ENCODE peak calls at places on chromosome X, in five cellular contexts. A, H, Z, T and G are unnamed samples.

GRCh38 chrX:11481035-11481434 is 184.7 kb downstream of the ARHGAP6 start:
- DNase-seq in H (no peak), T (no peak), Z (no peak), A (no peak), G (no peak)

GRCh38 chrX:133414399-133415275 is 652 bp downstream of the GPC4 start:
- DNase-seq in Z (no peak), H (no peak), T (no peak), A (peak), G (peak)

GRCh38 chrX:106035064-106035463 is 3.5 kb downstream of the SERPINA7 start:
- DNase-seq in A (no peak), H (peak), T (no peak), Z (no peak), G (no peak)

GRCh38 chrX:69027181-69028005 is 137.9 kb downstream of the PJA1 start:
- DNase-seq in Z (no peak), T (peak), H (peak), A (no peak), G (no peak)

GRCh38 chrX:10326578-10326977 is 169.8 kb downstream of the CLCN4 start:
- DNase-seq in H (peak), T (peak), Z (no peak), A (no peak), G (no peak)

GRCh38 chrX:10884246-10884645 is 226.9 kb upstream of the HCCS start:
- DNase-seq in A (no peak), T (no peak), H (peak), Z (no peak), G (no peak)

GRCh38 chrX:101462892-101463291 is 22.4 kb upstream of the ARMCX4 start:
- DNase-seq in Z (no peak), H (peak), A (no peak), T (peak), G (peak)

GRCh38 chrX:68681443-68681941 is 34.0 kb downstream of the STARD8 start:
- DNase-seq in T (no peak), Z (no peak), A (no peak), H (peak), G (no peak)

GRCh38 chrX:137058339-137059127 is 24.7 kb upstream of the GPR101 start:
- DNase-seq in Z (no peak), T (no peak), A (no peak), H (no peak), G (no peak)

GRCh38 chrX:39896951-39897740 is 200.6 kb downstream of the BCOR start:
- DNase-seq in T (no peak), A (peak), H (peak), Z (no peak), G (no peak)

GRCh38 chrX:97189668-97190067 is 306.0 kb downstream of the RPA4 start:
- DNase-seq in A (no peak), Z (no peak), T (no peak), H (no peak), G (no peak)

GRCh38 chrX:108163333-108164082 is 71.9 kb downstream of the ATG4A start:
- DNase-seq in H (no peak), Z (no peak), A (no peak), T (no peak), G (no peak)

GRCh38 chrX:63275127-63275526 is 76.0 kb downstream of the SPIN4 start:
- DNase-seq in T (peak), Z (no peak), H (peak), A (peak), G (peak)

GRCh38 chrX:102966701-102967100 is 29.6 kb downstream of the RAB40AL start:
- DNase-seq in A (no peak), H (no peak), Z (no peak), T (no peak), G (no peak)

GRCh38 chrX:132463411-132463810 is 25.4 kb downstream of the MBNL3 start:
- DNase-seq in Z (no peak), A (no peak), T (no peak), H (peak), G (peak)

GRCh38 chrX:41664307-41665299 is 24.2 kb upstream of the GPR34 start:
- DNase-seq in H (peak), T (peak), A (no peak), Z (no peak), G (peak)

GRCh38 chrX:65451663-65452062 is 82.9 kb downstream of the LAS1L start:
- DNase-seq in H (peak), A (no peak), Z (no peak), T (peak), G (peak)

GRCh38 chrX:47156611-47157520 is 11.8 kb downstream of the RBM10 start:
- DNase-seq in H (no peak), T (no peak), A (peak), Z (no peak), G (no peak)

GRCh38 chrX:19814240-19814639 is 73.2 kb downstream of the SH3KBP1 start:
- DNase-seq in T (peak), H (no peak), Z (no peak), A (no peak), G (no peak)